ENCODE peak calls at places on chromosomes 13 and 19, in six cellular contexts. K is CD8-positive, alpha-beta memory T cell; H is thyroid gland; O is aorta; D is heart left ventricle; Q is cardiac muscle cell. M is an unnamed sample. For H3K9me3 and H3K36me3, the result is how much of the 10 kb centered on the place peaks cover.

GRCh38 chr19:13978721-13979191 is 26.4 kb downstream of the DCAF15 start:
- DNase-seq in K (no peak), H (no peak), O (no peak), D (no peak), Q (peak), M (no peak)

GRCh38 chr13:112645327-112645914 is 44.4 kb upstream of the ATP11A start:
- DNase-seq in K (no peak), H (no peak), O (no peak), D (no peak), Q (no peak), M (no peak)

GRCh38 chr13:107941345-107942029 is 273.8 kb downstream of the LIG4 start:
- DNase-seq in K (no peak), H (no peak), O (no peak), D (no peak), Q (no peak), M (no peak)

GRCh38 chr13:85651440-85651839 is 147.8 kb downstream of the SLITRK6 start:
- DNase-seq in K (no peak), H (no peak), O (no peak), D (no peak), Q (no peak), M (no peak)

GRCh38 chr19:38915329-38916321 is 3.6 kb upstream of the CCER2 start:
- DNase-seq in K (no peak), H (no peak), O (no peak), D (no peak), Q (no peak), M (no peak)

GRCh38 chr13:94028234-94029145 is 451.0 kb downstream of the DCT start:
- DNase-seq in K (no peak), H (no peak), O (no peak), D (no peak), Q (peak), M (no peak)

GRCh38 chr13:28534210-28534609 is 39.3 kb upstream of the FLT1 start:
- DNase-seq in K (no peak), H (no peak), O (no peak), D (no peak), Q (no peak), M (no peak)

GRCh38 chr13:60164490-60164889 is 762 bp upstream of the DIAPH3 start:
- DNase-seq in K (no peak), H (no peak), O (no peak), D (no peak), Q (peak), M (no peak)

GRCh38 chr13:101945435-101945834 is 456.4 kb downstream of the FGF14 start:
- DNase-seq in K (no peak), H (no peak), O (no peak), D (no peak), Q (no peak), M (no peak)

GRCh38 chr19:13781547-13781946 is 7.3 kb downstream of the C19orf53 start:
- DNase-seq in K (no peak), H (peak), O (peak), D (peak), Q (peak), M (peak)

GRCh38 chr19:336067-336614 is 8.5 kb downstream of the MIER2 start:
- DNase-seq in K (no peak), H (no peak), O (no peak), D (no peak), Q (peak), M (no peak)

GRCh38 chr13:76965759-76966421 is 17.6 kb downstream of the ACOD1 start:
- DNase-seq in K (no peak), H (peak), O (peak), D (peak), Q (peak), M (peak)
- H3K4me3 ChIP-seq in K (no peak), H (no peak), O (no peak), D (no peak), Q (no peak), M (no peak)

DNA sequence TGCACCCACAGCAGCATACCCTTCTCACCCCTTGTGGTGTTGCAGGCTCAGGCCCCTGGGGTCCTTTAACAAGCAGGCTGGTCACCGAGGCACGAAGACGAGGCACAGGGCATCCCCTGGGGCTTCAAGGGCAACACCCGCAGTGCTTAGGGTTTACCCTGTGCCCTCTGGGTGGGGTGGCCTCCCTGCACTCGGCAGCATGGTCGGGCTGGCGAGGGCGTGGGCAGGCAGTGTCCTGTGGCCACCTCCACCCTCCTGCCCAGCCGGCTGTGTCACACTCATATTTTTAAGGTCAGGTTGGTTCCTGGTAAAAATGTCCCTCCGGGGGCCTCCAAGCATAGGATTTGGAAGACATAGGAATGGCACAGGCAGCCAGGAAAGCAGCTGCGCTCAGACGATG is 11.4 kb upstream of the ZNF135 start:
- DNase-seq in K (no peak), H (no peak), O (no peak), D (no peak), Q (no peak), M (no peak)
- H3K9me3 ChIP-seq in K (under half), H (under half), O (under half), D (half or more), Q (under half), M (under half)

DNA sequence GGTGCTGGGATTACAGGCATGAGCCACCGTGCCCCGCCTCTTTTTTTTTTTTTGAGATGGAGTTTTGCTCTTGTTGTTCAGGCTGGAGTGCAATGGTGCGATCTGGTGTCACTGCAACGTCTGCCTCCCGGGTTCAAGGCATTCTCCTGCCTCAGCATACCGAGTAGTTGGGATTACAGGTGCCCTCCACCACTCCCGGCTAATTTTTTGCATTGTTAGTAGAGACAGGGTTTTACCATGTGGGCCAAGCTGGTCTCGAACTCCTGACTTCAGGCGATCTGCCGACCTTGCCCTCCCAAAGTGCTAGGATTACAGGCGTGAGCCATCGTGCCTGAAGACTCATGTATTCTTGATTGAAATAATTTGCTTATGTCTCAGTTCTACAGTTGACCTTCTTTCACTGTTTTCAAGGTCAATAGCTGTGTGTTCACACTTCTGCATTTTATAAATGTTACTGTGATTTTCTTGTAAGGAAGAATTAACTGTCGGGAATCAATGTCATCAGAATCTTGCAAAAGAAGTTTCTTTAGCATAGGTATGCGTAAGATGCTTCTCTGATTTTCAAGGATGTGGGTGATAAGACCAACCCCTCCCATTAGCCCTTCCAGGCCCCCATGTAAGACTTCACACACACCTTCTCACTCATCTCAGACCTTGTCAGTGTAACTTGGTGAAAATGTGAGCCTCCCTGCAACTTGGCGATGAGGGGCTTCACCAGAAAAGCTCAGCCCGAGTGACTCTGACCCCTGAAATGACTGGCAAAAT is 12.7 kb upstream of the ZNF701 start:
- DNase-seq in K (no peak), H (no peak), O (no peak), D (no peak), Q (no peak), M (no peak)
- H3K36me3 ChIP-seq in K (under half), H (under half), O (under half), D (half or more), Q (under half), M (half or more)

GRCh38 chr19:40465781-40466218 is 255 bp upstream of the BLVRB start:
- DNase-seq in K (peak), H (peak), O (peak), D (peak), Q (peak), M (peak)

GRCh38 chr19:40466219-40467006 is at the start of gene SPTBN4:
- DNase-seq in K (peak), H (peak), O (peak), D (peak), Q (no peak), M (no peak)

GRCh38 chr19:40464059-40465024 is 1.2 kb downstream of the BLVRB start:
- DNase-seq in K (peak), H (peak), O (peak), D (peak), Q (peak), M (peak)

GRCh38 chr19:40465025-40465780 is at the start of gene BLVRB:
- DNase-seq in K (peak), H (no peak), O (no peak), D (no peak), Q (peak), M (no peak)

GRCh38 chr19:40467007-40467565 is 285 bp downstream of the SPTBN4 start:
- DNase-seq in K (no peak), H (no peak), O (no peak), D (no peak), Q (no peak), M (no peak)
- H3K4me3 ChIP-seq in K (peak), H (no peak), O (peak), D (peak), Q (peak), M (no peak)

GRCh38 chr13:68929055-68929454 is 1178.6 kb upstream of the ATXN8OS start:
- DNase-seq in K (no peak), H (no peak), O (no peak), D (no peak), Q (no peak), M (no peak)
- H3K9me3 ChIP-seq in K (under half), H (under half), O (under half), D (under half), Q (under half), M (under half)